ENCODE peak calls at places on chromosome 1, in four cellular contexts. Z is activated naive CD8-positive, alpha-beta T cell treated with anti-CD3 and anti-CD28 coated beads, Interleukin-2, amount 50 U/mL, for 16 hours; P is ACHN; N is NCI-H345. M is an unnamed sample.

GRCh38 chr1:17273096-17273495 is 24.2 kb downstream of the PADI3 start:
- DNase-seq in P (no peak), Z (no peak), N (no peak), M (no peak)

GRCh38 chr1:75996196-75996595 is 64.0 kb upstream of the ASB17 start:
- DNase-seq in P (peak), Z (no peak), N (no peak), M (no peak)

GRCh38 chr1:41495171-41495948 is 10.9 kb upstream of the EDN2 start:
- DNase-seq in P (peak), Z (no peak), N (no peak), M (peak)

GRCh38 chr1:19786988-19787423 is 12.7 kb downstream of the TMCO4 start:
- DNase-seq in N (no peak), P (no peak), Z (no peak), M (no peak)

GRCh38 chr1:19925342-19926070 is 2.1 kb upstream of the PLA2G2E start:
- DNase-seq in N (no peak), P (no peak), Z (no peak), M (no peak)

GRCh38 chr1:50959303-50959912 is 659 bp downstream of the FAF1 start:
- DNase-seq in N (peak), Z (no peak), P (peak), M (no peak)

GRCh38 chr1:201988593-201988992 is 6.1 kb downstream of the RNPEP start:
- DNase-seq in P (no peak), N (no peak), Z (no peak), M (no peak)

GRCh38 chr1:219778793-219779369 is 149.5 kb downstream of the SLC30A10 start:
- DNase-seq in Z (no peak), N (no peak), P (no peak), M (no peak)

GRCh38 chr1:235783148-235783776 is 83.4 kb downstream of the LYST start:
- DNase-seq in P (peak), N (peak), Z (no peak), M (peak)

GRCh38 chr1:95323117-95323516 is 89.1 kb downstream of the RWDD3 start:
- DNase-seq in Z (no peak), N (no peak), P (no peak), M (no peak)

GRCh38 chr1:201503397-201504176 is 3.3 kb downstream of the CSRP1 start:
- DNase-seq in N (peak), Z (no peak), P (no peak), M (peak)

GRCh38 chr1:77282187-77282865 is 507 bp downstream of the AK5 start:
- DNase-seq in Z (peak), P (peak), N (peak), M (no peak)

GRCh38 chr1:208934933-208935332 is 648.6 kb upstream of the CAMK1G start:
- DNase-seq in Z (no peak), N (no peak), P (no peak), M (no peak)

GRCh38 chr1:31798433-31799195 is 17.2 kb downstream of the SPOCD1 start:
- DNase-seq in N (no peak), Z (no peak), P (peak), M (no peak)

GRCh38 chr1:109788695-109789521 is 25.2 kb upstream of the EPS8L3 start:
- DNase-seq in N (no peak), Z (no peak), P (peak), M (peak)

GRCh38 chr1:245622332-245623014 is 467.7 kb downstream of the KIF26B start:
- DNase-seq in Z (no peak), P (no peak), N (no peak), M (no peak)